ENCODE peak calls at places on chromosomes 4 and X, in four cellular contexts. One of them, this sample, is unnamed.

GRCh38 chr4:75142850-75143249 is 209.9 kb downstream of the PARM1 start:
- DNase-seq in K562: no peak
- DNase-seq in WTC11: no peak
- DNase-seq in HepG2: no peak
- DNase-seq in this sample: no peak

GRCh38 chrX:132488092-132488749 is 617 bp downstream of the MBNL3 start:
- DNase-seq in WTC11: no peak
- DNase-seq in HepG2: no peak
- DNase-seq in K562: no peak
- DNase-seq in this sample: no peak

GRCh38 chr4:133149932-133150642 is 993 bp downstream of the PCDH10 start:
- DNase-seq in WTC11: no peak
- DNase-seq in HepG2: no peak
- DNase-seq in K562: no peak
- DNase-seq in this sample: no peak

GRCh38 chr4:36308150-36308549 is 26.7 kb downstream of the DTHD1 start:
- DNase-seq in K562: no peak
- DNase-seq in HepG2: no peak
- DNase-seq in WTC11: no peak
- DNase-seq in this sample: no peak

GRCh38 chr4:76950052-76950845 is 697 bp downstream of the SEPTIN11 start:
- DNase-seq in K562: peak; percentile 48
- DNase-seq in WTC11: peak; percentile 48
- DNase-seq in HepG2: peak; percentile 25
- DNase-seq in this sample: peak; percentile 19

GRCh38 chr4:102817021-102817605 is 10.2 kb downstream of the UBE2D3 start:
- DNase-seq in HepG2: no peak
- DNase-seq in K562: no peak
- DNase-seq in WTC11: no peak
- DNase-seq in this sample: no peak

GRCh38 chr4:110124721-110125120 is 73.7 kb downstream of the ELOVL6 start:
- DNase-seq in HepG2: no peak
- DNase-seq in WTC11: no peak
- DNase-seq in K562: no peak
- DNase-seq in this sample: no peak

GRCh38 chr4:36573441-36573840 is 292.0 kb downstream of the DTHD1 start:
- DNase-seq in WTC11: no peak
- DNase-seq in HepG2: no peak
- DNase-seq in K562: no peak
- DNase-seq in this sample: no peak

GRCh38 chrX:444305-444704 is 57.6 kb upstream of the PPP2R3B start:
- DNase-seq in HepG2: no peak
- DNase-seq in K562: no peak
- DNase-seq in WTC11: no peak
- DNase-seq in this sample: no peak

GRCh38 chr4:76779740-76780459 is 118.0 kb downstream of the SOWAHB start:
- DNase-seq in HepG2: no peak
- DNase-seq in K562: no peak
- DNase-seq in WTC11: no peak
- DNase-seq in this sample: no peak

GRCh38 chr4:141580523-141580922 is 55.9 kb upstream of the IL15 start:
- DNase-seq in K562: no peak
- DNase-seq in HepG2: no peak
- DNase-seq in WTC11: no peak
- DNase-seq in this sample: no peak

GRCh38 chrX:10741496-10742048 is 121.2 kb upstream of the MID1 start:
- DNase-seq in K562: no peak
- DNase-seq in HepG2: no peak
- DNase-seq in WTC11: no peak
- DNase-seq in this sample: no peak

GRCh38 chr4:29081230-29081955 is 1638.8 kb upstream of the PCDH7 start:
- DNase-seq in WTC11: no peak
- DNase-seq in K562: no peak
- DNase-seq in HepG2: no peak
- DNase-seq in this sample: no peak

DNA sequence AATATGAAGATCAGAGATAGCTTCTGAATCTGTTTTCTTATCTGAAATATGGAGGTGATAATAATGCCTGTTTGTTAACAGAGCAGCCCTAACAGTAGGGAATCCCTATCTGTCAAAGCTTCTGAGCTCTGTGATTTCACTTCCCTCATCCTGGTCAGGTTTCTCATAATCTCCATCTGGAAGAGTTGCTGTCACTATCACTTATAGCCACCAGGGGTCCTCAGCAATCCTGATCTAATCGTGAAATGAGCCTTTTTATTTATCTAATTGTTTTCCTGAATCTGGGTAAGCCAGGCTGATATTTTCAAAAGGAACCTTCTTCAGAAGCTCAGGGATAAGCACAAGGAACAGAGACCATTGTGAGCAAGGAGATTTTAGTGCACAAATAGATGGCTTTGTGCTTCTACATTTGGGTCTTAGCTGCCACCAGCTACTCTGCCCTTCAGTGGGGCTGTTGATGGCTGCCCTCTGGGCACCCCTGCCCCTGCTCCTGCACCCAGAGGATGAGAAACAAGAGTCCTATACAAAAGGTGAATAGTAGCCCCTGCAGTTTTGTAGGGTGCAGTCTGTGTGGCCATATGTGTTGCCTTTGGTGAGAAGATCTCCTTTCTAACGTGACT is 196.4 kb upstream of the RADX start:
- DNase-seq in K562: peak; percentile 19
- DNase-seq in HepG2: peak; percentile 5
- DNase-seq in WTC11: peak; percentile 10
- DNase-seq in this sample: peak; percentile 22
- TF ChIP-seq NR3C1 in K562: no peak
- TF ChIP-seq NR3C1 in HepG2: no peak
- TF ChIP-seq NR3C1 in WTC11: no peak
- TF ChIP-seq NR3C1 in this sample: no peak

GRCh38 chrX:119272882-119273806 is 37.1 kb downstream of the PGRMC1 start:
- DNase-seq in HepG2: no peak
- DNase-seq in WTC11: peak; percentile 83
- DNase-seq in K562: no peak
- DNase-seq in this sample: no peak
- TF ChIP-seq NR3C1 in HepG2: no peak
- TF ChIP-seq NR3C1 in WTC11: no peak
- TF ChIP-seq NR3C1 in K562: no peak
- TF ChIP-seq NR3C1 in this sample: no peak

GRCh38 chr4:106270708-106271107 is 45.3 kb downstream of the TBCK start:
- DNase-seq in HepG2: no peak
- DNase-seq in WTC11: no peak
- DNase-seq in K562: no peak
- DNase-seq in this sample: no peak
- TF ChIP-seq NR3C1 in HepG2: no peak
- TF ChIP-seq NR3C1 in WTC11: no peak
- TF ChIP-seq NR3C1 in K562: no peak
- TF ChIP-seq NR3C1 in this sample: no peak

DNA sequence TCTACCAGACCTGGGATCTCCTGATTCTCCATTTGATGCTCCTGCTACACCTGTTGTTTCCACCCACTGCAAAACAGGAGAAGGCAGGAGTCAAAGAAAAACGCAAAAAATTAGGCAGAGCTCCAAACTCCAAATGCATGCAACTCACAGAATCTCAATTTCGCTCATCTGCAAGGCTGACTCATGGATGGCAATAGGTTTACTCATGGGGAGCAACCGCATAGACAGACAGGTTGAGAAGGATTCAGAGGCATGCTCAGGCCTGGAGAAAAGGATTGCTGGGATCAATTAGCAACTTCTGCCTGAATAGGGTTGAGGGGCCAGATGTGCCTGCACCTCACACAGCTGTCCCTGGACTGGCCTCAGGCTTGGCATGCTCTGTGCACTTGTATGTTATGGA is 231.0 kb downstream of the LDB2 start:
- DNase-seq in K562: no peak
- DNase-seq in WTC11: no peak
- DNase-seq in HepG2: no peak
- DNase-seq in this sample: no peak
- TF ChIP-seq NR3C1 in K562: no peak
- TF ChIP-seq NR3C1 in WTC11: no peak
- TF ChIP-seq NR3C1 in HepG2: no peak
- TF ChIP-seq NR3C1 in this sample: no peak

GRCh38 chr4:80094191-80094590 is 21.2 kb upstream of the ANTXR2 start:
- DNase-seq in WTC11: no peak
- DNase-seq in HepG2: no peak
- DNase-seq in K562: no peak
- DNase-seq in this sample: no peak
- TF ChIP-seq NR3C1 in WTC11: no peak
- TF ChIP-seq NR3C1 in HepG2: no peak
- TF ChIP-seq NR3C1 in K562: no peak
- TF ChIP-seq NR3C1 in this sample: no peak

GRCh38 chrX:15855562-15856256 is 1.1 kb upstream of the AP1S2 start:
- DNase-seq in HepG2: no peak
- DNase-seq in WTC11: no peak
- DNase-seq in K562: peak; percentile 9
- DNase-seq in this sample: no peak

GRCh38 chrX:15856580-15856979 is 2.0 kb upstream of the AP1S2 start:
- DNase-seq in WTC11: no peak
- DNase-seq in K562: no peak
- DNase-seq in HepG2: no peak
- DNase-seq in this sample: no peak

GRCh38 chrX:15854712-15855561 is at the start of gene AP1S2:
- DNase-seq in K562: peak; percentile 85
- DNase-seq in WTC11: peak; percentile 87
- DNase-seq in HepG2: peak; percentile 80
- DNase-seq in this sample: peak; percentile 70

GRCh38 chrX:15854080-15854655 is 445 bp downstream of the AP1S2 start:
- DNase-seq in HepG2: peak; percentile 24
- DNase-seq in WTC11: peak; percentile 54
- DNase-seq in K562: peak; percentile 60
- DNase-seq in this sample: peak; percentile 39

GRCh38 chrX:15853586-15854079 is 980 bp downstream of the AP1S2 start:
- DNase-seq in WTC11: no peak
- DNase-seq in HepG2: no peak
- DNase-seq in K562: no peak
- DNase-seq in this sample: no peak
- TF ChIP-seq NR3C1 in WTC11: no peak
- TF ChIP-seq NR3C1 in HepG2: no peak
- TF ChIP-seq NR3C1 in K562: no peak
- TF ChIP-seq NR3C1 in this sample: no peak

This sample was measured in A549.